ENCODE peak calls at places on chromosome 18, in eight cellular contexts. D, L, T, M, U, P, A and E are unnamed samples.

GRCh38 chr18:58176915-58177717 is 133.1 kb downstream of the NEDD4L start:
- DNase-seq in D (no peak), L (no peak), T (no peak), M (peak), U (peak), P (no peak), A (no peak), E (no peak)

GRCh38 chr18:58051765-58052460 is 7.9 kb downstream of the NEDD4L start:
- DNase-seq in D (no peak), L (peak), T (no peak), M (no peak), U (no peak), P (no peak), A (no peak), E (peak)

GRCh38 chr18:9094307-9095226 is 7.9 kb upstream of the NDUFV2 start:
- DNase-seq in D (no peak), L (no peak), T (no peak), M (no peak), U (no peak), P (no peak), A (no peak), E (no peak)

GRCh38 chr18:78730564-78731422 is 248.8 kb upstream of the SALL3 start:
- DNase-seq in D (no peak), L (no peak), T (no peak), M (no peak), U (no peak), P (no peak), A (no peak), E (no peak)

GRCh38 chr18:57497372-57498294 is 62.5 kb downstream of the ONECUT2 start:
- DNase-seq in D (no peak), L (no peak), T (no peak), M (peak), U (no peak), P (no peak), A (no peak), E (no peak)

GRCh38 chr18:38362286-38362792 is 796.7 kb upstream of the CELF4 start:
- DNase-seq in D (no peak), L (no peak), T (no peak), M (no peak), U (no peak), P (no peak), A (no peak), E (no peak)

GRCh38 chr18:58583569-58583968 is 45.3 kb downstream of the ALPK2 start:
- DNase-seq in D (no peak), L (no peak), T (no peak), M (no peak), U (no peak), P (no peak), A (no peak), E (no peak)

GRCh38 chr18:55779711-55780590 is 192.0 kb upstream of the TCF4 start:
- DNase-seq in D (peak), L (no peak), T (no peak), M (no peak), U (no peak), P (peak), A (peak), E (peak)